ENCODE peak calls at places on chromosome 7, in ten cellular contexts. One of them, this sample, is unnamed.

GRCh38 chr7:37208528-37208927 is 240.1 kb downstream of the ELMO1 start:
- DNase-seq in pancreas: peak
- DNase-seq in body of pancreas: peak
- DNase-seq in GM06990: peak
- DNase-seq in nephron progenitor cell: peak
- DNase-seq in GM13977: peak
- DNase-seq in neural progenitor cell: peak
- DNase-seq in HCT116: peak
- DNase-seq in adrenal gland: peak
- DNase-seq in glutamatergic neuron: no peak
- DNase-seq in this sample: peak

GRCh38 chr7:23680417-23681405 is 712 bp downstream of the FAM221A start:
- DNase-seq in body of pancreas: peak
- DNase-seq in neural progenitor cell: peak
- DNase-seq in glutamatergic neuron: peak
- DNase-seq in nephron progenitor cell: peak
- DNase-seq in GM06990: peak
- DNase-seq in GM13977: peak
- DNase-seq in HCT116: no peak
- DNase-seq in pancreas: peak
- DNase-seq in adrenal gland: peak
- DNase-seq in this sample: no peak

GRCh38 chr7:121623130-121623872 is 227.2 kb upstream of the FAM3C start:
- DNase-seq in pancreas: no peak
- DNase-seq in glutamatergic neuron: no peak
- DNase-seq in GM06990: no peak
- DNase-seq in GM13977: no peak
- DNase-seq in HCT116: no peak
- DNase-seq in neural progenitor cell: no peak
- DNase-seq in body of pancreas: no peak
- DNase-seq in adrenal gland: no peak
- DNase-seq in nephron progenitor cell: no peak
- DNase-seq in this sample: no peak

GRCh38 chr7:117019786-117020604 is 66.7 kb downstream of the ST7 start:
- DNase-seq in GM06990: no peak
- DNase-seq in glutamatergic neuron: peak
- DNase-seq in body of pancreas: peak
- DNase-seq in nephron progenitor cell: peak
- DNase-seq in pancreas: peak
- DNase-seq in HCT116: peak
- DNase-seq in adrenal gland: peak
- DNase-seq in neural progenitor cell: peak
- DNase-seq in GM13977: no peak
- DNase-seq in this sample: no peak

GRCh38 chr7:54469740-54470139 is 72.4 kb upstream of the VSTM2A start:
- DNase-seq in GM13977: no peak
- DNase-seq in GM06990: no peak
- DNase-seq in nephron progenitor cell: no peak
- DNase-seq in body of pancreas: no peak
- DNase-seq in HCT116: no peak
- DNase-seq in glutamatergic neuron: no peak
- DNase-seq in adrenal gland: no peak
- DNase-seq in neural progenitor cell: no peak
- DNase-seq in pancreas: no peak
- DNase-seq in this sample: no peak

GRCh38 chr7:118803-119376 is 73.5 kb upstream of the FAM20C start:
- DNase-seq in nephron progenitor cell: no peak
- DNase-seq in glutamatergic neuron: no peak
- DNase-seq in GM13977: no peak
- DNase-seq in body of pancreas: no peak
- DNase-seq in GM06990: no peak
- DNase-seq in HCT116: no peak
- DNase-seq in pancreas: no peak
- DNase-seq in adrenal gland: no peak
- DNase-seq in neural progenitor cell: no peak
- DNase-seq in this sample: peak

GRCh38 chr7:43618073-43618472 is 35.2 kb downstream of the STK17A start:
- DNase-seq in HCT116: no peak
- DNase-seq in GM06990: no peak
- DNase-seq in neural progenitor cell: peak
- DNase-seq in pancreas: no peak
- DNase-seq in nephron progenitor cell: peak
- DNase-seq in GM13977: no peak
- DNase-seq in body of pancreas: no peak
- DNase-seq in glutamatergic neuron: no peak
- DNase-seq in adrenal gland: no peak
- DNase-seq in this sample: no peak

GRCh38 chr7:142375710-142376313 is 118.0 kb upstream of the PRSS58 start:
- DNase-seq in glutamatergic neuron: peak
- DNase-seq in GM13977: no peak
- DNase-seq in HCT116: peak
- DNase-seq in pancreas: no peak
- DNase-seq in neural progenitor cell: peak
- DNase-seq in GM06990: no peak
- DNase-seq in nephron progenitor cell: peak
- DNase-seq in adrenal gland: no peak
- DNase-seq in body of pancreas: peak
- DNase-seq in this sample: no peak

GRCh38 chr7:29292886-29293658 is 98.5 kb downstream of the CHN2 start:
- DNase-seq in neural progenitor cell: no peak
- DNase-seq in pancreas: no peak
- DNase-seq in GM06990: no peak
- DNase-seq in GM13977: no peak
- DNase-seq in body of pancreas: no peak
- DNase-seq in nephron progenitor cell: no peak
- DNase-seq in adrenal gland: no peak
- DNase-seq in glutamatergic neuron: no peak
- DNase-seq in HCT116: no peak
- DNase-seq in this sample: no peak

GRCh38 chr7:29296421-29296820 is 101.8 kb downstream of the CHN2 start:
- DNase-seq in neural progenitor cell: no peak
- DNase-seq in adrenal gland: no peak
- DNase-seq in nephron progenitor cell: no peak
- DNase-seq in body of pancreas: no peak
- DNase-seq in HCT116: no peak
- DNase-seq in glutamatergic neuron: no peak
- DNase-seq in GM13977: no peak
- DNase-seq in pancreas: no peak
- DNase-seq in GM06990: no peak
- DNase-seq in this sample: no peak

GRCh38 chr7:29300649-29301048 is 106.1 kb downstream of the CHN2 start:
- DNase-seq in GM13977: no peak
- DNase-seq in body of pancreas: no peak
- DNase-seq in nephron progenitor cell: no peak
- DNase-seq in adrenal gland: no peak
- DNase-seq in GM06990: no peak
- DNase-seq in pancreas: no peak
- DNase-seq in HCT116: no peak
- DNase-seq in neural progenitor cell: no peak
- DNase-seq in glutamatergic neuron: no peak
- DNase-seq in this sample: no peak

GRCh38 chr7:29299986-29300609 is 105.5 kb downstream of the CHN2 start:
- DNase-seq in HCT116: no peak
- DNase-seq in GM13977: no peak
- DNase-seq in GM06990: no peak
- DNase-seq in nephron progenitor cell: no peak
- DNase-seq in body of pancreas: peak
- DNase-seq in glutamatergic neuron: no peak
- DNase-seq in pancreas: no peak
- DNase-seq in neural progenitor cell: no peak
- DNase-seq in adrenal gland: no peak
- DNase-seq in this sample: no peak

DNA sequence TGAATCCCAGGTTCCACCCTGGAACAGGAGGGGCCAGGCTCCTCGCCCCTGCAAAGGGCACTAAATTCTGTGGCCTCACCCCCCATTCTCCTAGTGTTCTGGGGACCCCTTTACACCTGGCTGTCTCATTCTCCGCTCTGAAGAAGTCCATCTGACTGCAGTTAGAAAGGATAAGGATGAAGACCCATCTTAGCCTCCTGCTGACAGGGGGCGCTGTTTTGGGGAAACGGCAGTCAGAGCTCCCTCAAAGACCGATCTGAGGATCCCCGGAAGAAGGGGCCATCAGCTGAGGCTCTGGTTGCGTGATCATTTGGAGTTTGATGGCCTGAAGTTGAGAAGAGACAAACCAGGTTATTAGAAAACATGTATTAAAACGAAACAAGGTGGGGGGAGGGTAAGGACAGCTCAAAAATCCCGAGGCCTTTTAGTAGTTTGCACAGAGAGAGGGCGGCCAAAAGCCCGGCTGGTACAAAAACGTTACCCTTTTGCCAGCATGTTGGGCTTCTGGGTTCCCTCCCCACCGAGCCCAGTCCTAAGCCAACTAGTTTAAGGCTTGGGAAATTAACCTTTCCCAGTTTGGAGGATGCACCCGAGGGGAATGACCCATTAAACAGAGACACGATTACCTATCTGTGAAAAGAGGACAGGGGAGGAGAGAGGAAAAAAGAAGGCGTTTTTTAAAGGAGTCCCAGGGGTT is 102.8 kb downstream of the CHN2 start:
- DNase-seq in GM06990: no peak
- DNase-seq in GM13977: no peak
- DNase-seq in adrenal gland: no peak
- DNase-seq in pancreas: no peak
- DNase-seq in neural progenitor cell: peak
- DNase-seq in nephron progenitor cell: peak
- DNase-seq in HCT116: no peak
- DNase-seq in glutamatergic neuron: peak
- DNase-seq in body of pancreas: no peak
- DNase-seq in this sample: no peak
- TF ChIP-seq CTCF in GM06990: peak
- TF ChIP-seq CTCF in GM13977: peak
- TF ChIP-seq CTCF in adrenal gland: no peak
- TF ChIP-seq CTCF in pancreas: no peak
- TF ChIP-seq CTCF in neural progenitor cell: peak
- TF ChIP-seq CTCF in nephron progenitor cell: peak
- TF ChIP-seq CTCF in HCT116: peak
- TF ChIP-seq CTCF in glutamatergic neuron: peak
- TF ChIP-seq CTCF in body of pancreas: no peak
- TF ChIP-seq CTCF in this sample: no peak

GRCh38 chr7:92527300-92528187 is 776 bp downstream of the PEX1 start:
- DNase-seq in nephron progenitor cell: peak
- DNase-seq in body of pancreas: peak
- DNase-seq in GM13977: peak
- DNase-seq in pancreas: peak
- DNase-seq in neural progenitor cell: peak
- DNase-seq in adrenal gland: peak
- DNase-seq in HCT116: peak
- DNase-seq in GM06990: peak
- DNase-seq in glutamatergic neuron: peak
- DNase-seq in this sample: no peak

GRCh38 chr7:92523110-92523509 is 5.2 kb downstream of the PEX1 start:
- DNase-seq in nephron progenitor cell: no peak
- DNase-seq in GM06990: no peak
- DNase-seq in HCT116: no peak
- DNase-seq in GM13977: no peak
- DNase-seq in adrenal gland: no peak
- DNase-seq in neural progenitor cell: no peak
- DNase-seq in body of pancreas: no peak
- DNase-seq in pancreas: no peak
- DNase-seq in glutamatergic neuron: no peak
- DNase-seq in this sample: no peak

GRCh38 chr7:92528958-92529264 is 316 bp downstream of the RBM48 start:
- DNase-seq in pancreas: no peak
- DNase-seq in neural progenitor cell: no peak
- DNase-seq in GM06990: no peak
- DNase-seq in glutamatergic neuron: no peak
- DNase-seq in body of pancreas: no peak
- DNase-seq in nephron progenitor cell: no peak
- DNase-seq in adrenal gland: no peak
- DNase-seq in GM13977: no peak
- DNase-seq in HCT116: no peak
- DNase-seq in this sample: no peak

DNA sequence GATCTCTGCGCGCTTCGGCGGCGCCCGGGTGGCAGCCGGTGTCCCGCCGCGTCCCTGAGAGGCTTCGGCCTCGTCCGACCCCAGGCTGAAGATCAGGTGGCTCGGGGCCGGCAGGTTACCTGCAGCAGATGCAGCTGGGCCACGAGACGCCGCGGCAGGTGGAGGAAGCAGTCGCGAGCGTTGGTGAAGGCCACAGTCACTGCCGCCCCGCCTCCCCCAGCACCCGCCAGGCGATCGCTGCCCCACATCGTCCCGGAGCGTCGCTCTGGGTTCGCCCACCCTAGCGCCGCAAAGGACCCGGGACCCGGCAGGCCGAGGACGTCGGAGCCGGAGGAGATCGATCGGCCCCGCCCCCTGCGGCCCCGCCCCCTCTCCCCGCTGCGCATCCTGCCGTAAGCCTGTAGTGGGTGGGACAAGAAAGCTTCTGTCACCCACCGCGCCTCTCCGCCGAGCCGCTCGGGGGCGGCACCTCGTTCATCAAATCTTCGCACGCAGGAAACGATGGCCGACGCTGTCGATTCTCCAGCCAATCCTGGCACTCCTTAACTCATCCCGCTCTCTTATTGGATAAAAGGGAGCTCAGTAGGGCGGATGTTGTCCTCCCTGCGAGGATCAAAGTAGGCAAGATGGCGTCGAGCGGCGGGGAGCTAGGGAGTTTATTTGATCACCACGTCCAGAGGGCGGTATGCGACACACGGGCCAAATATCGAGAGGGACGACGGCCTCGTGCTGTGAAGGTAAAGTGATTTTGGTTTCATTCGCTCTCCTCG is at the start of the genes PEX1 and RBM48:
- DNase-seq in glutamatergic neuron: peak
- DNase-seq in neural progenitor cell: peak
- DNase-seq in pancreas: peak
- DNase-seq in nephron progenitor cell: peak
- DNase-seq in body of pancreas: peak
- DNase-seq in GM06990: peak
- DNase-seq in HCT116: peak
- DNase-seq in GM13977: peak
- DNase-seq in adrenal gland: peak
- DNase-seq in this sample: peak
- TF ChIP-seq CTCF in glutamatergic neuron: no peak
- TF ChIP-seq CTCF in neural progenitor cell: peak
- TF ChIP-seq CTCF in pancreas: peak
- TF ChIP-seq CTCF in nephron progenitor cell: no peak
- TF ChIP-seq CTCF in body of pancreas: peak
- TF ChIP-seq CTCF in GM06990: peak
- TF ChIP-seq CTCF in HCT116: no peak
- TF ChIP-seq CTCF in GM13977: peak
- TF ChIP-seq CTCF in adrenal gland: no peak
- TF ChIP-seq CTCF in this sample: no peak

GRCh38 chr7:33903770-33904679 is 1.3 kb upstream of the BMPER start:
- DNase-seq in adrenal gland: peak
- DNase-seq in neural progenitor cell: peak
- DNase-seq in GM06990: peak
- DNase-seq in GM13977: peak
- DNase-seq in HCT116: no peak
- DNase-seq in pancreas: peak
- DNase-seq in glutamatergic neuron: peak
- DNase-seq in nephron progenitor cell: peak
- DNase-seq in body of pancreas: peak
- DNase-seq in this sample: no peak

GRCh38 chr7:33906697-33907096 is 1.4 kb downstream of the BMPER start:
- DNase-seq in nephron progenitor cell: no peak
- DNase-seq in neural progenitor cell: no peak
- DNase-seq in pancreas: no peak
- DNase-seq in adrenal gland: no peak
- DNase-seq in GM06990: no peak
- DNase-seq in glutamatergic neuron: no peak
- DNase-seq in body of pancreas: no peak
- DNase-seq in HCT116: no peak
- DNase-seq in GM13977: no peak
- DNase-seq in this sample: no peak

GRCh38 chr7:33907625-33908024 is 2.3 kb downstream of the BMPER start:
- DNase-seq in adrenal gland: no peak
- DNase-seq in HCT116: no peak
- DNase-seq in neural progenitor cell: no peak
- DNase-seq in glutamatergic neuron: no peak
- DNase-seq in nephron progenitor cell: no peak
- DNase-seq in pancreas: no peak
- DNase-seq in GM13977: no peak
- DNase-seq in body of pancreas: no peak
- DNase-seq in GM06990: no peak
- DNase-seq in this sample: no peak

GRCh38 chr7:33905389-33906032 is at the start of gene BMPER:
- DNase-seq in body of pancreas: peak
- DNase-seq in HCT116: no peak
- DNase-seq in GM06990: no peak
- DNase-seq in neural progenitor cell: peak
- DNase-seq in nephron progenitor cell: peak
- DNase-seq in adrenal gland: peak
- DNase-seq in GM13977: no peak
- DNase-seq in pancreas: peak
- DNase-seq in glutamatergic neuron: peak
- DNase-seq in this sample: no peak

GRCh38 chr7:33904680-33905388 is 505 bp upstream of the BMPER start:
- DNase-seq in GM13977: peak
- DNase-seq in adrenal gland: peak
- DNase-seq in nephron progenitor cell: peak
- DNase-seq in neural progenitor cell: peak
- DNase-seq in HCT116: no peak
- DNase-seq in GM06990: peak
- DNase-seq in pancreas: peak
- DNase-seq in glutamatergic neuron: peak
- DNase-seq in body of pancreas: peak
- DNase-seq in this sample: no peak
- TF ChIP-seq CTCF in GM13977: no peak
- TF ChIP-seq CTCF in adrenal gland: no peak
- TF ChIP-seq CTCF in nephron progenitor cell: peak
- TF ChIP-seq CTCF in neural progenitor cell: peak
- TF ChIP-seq CTCF in HCT116: no peak
- TF ChIP-seq CTCF in GM06990: peak
- TF ChIP-seq CTCF in pancreas: no peak
- TF ChIP-seq CTCF in glutamatergic neuron: no peak
- TF ChIP-seq CTCF in body of pancreas: no peak
- TF ChIP-seq CTCF in this sample: no peak

GRCh38 chr7:93715234-93715633 is 140.7 kb upstream of the CALCR start:
- DNase-seq in GM13977: no peak
- DNase-seq in nephron progenitor cell: peak
- DNase-seq in pancreas: peak
- DNase-seq in adrenal gland: peak
- DNase-seq in glutamatergic neuron: peak
- DNase-seq in neural progenitor cell: peak
- DNase-seq in HCT116: peak
- DNase-seq in GM06990: no peak
- DNase-seq in body of pancreas: peak
- DNase-seq in this sample: no peak
- TF ChIP-seq CTCF in GM13977: peak
- TF ChIP-seq CTCF in nephron progenitor cell: peak
- TF ChIP-seq CTCF in pancreas: peak
- TF ChIP-seq CTCF in adrenal gland: no peak
- TF ChIP-seq CTCF in glutamatergic neuron: peak
- TF ChIP-seq CTCF in neural progenitor cell: peak
- TF ChIP-seq CTCF in HCT116: peak
- TF ChIP-seq CTCF in GM06990: peak
- TF ChIP-seq CTCF in body of pancreas: peak
- TF ChIP-seq CTCF in this sample: peak

This sample was measured in CD14-positive monocyte.